ENCODE peak calls at places on chromosomes 7 and 10, in six cellular contexts. F is ovary; C is spleen; N is iPS DF 6.9; Q is effector memory CD4-positive, alpha-beta T cell; K is aorta. V is an unnamed sample. For H3K4me1, the result is how much of the 10 kb centered on the place peaks cover.

GRCh38 chr10:69936091-69936490 is 116.6 kb upstream of the MACROH2A2 start:
- DNase-seq in F (no peak), C (no peak), N (no peak), Q (no peak), K (no peak), V (no peak)

GRCh38 chr7:88452648-88453047 is 146.0 kb upstream of the STEAP4 start:
- DNase-seq in F (no peak), C (no peak), N (no peak), Q (no peak), K (no peak), V (no peak)

GRCh38 chr7:47962262-47962661 is 14.0 kb upstream of the PKD1L1 start:
- DNase-seq in F (no peak), C (no peak), N (no peak), Q (no peak), K (no peak), V (no peak)

GRCh38 chr10:11304906-11305585 is 287.4 kb downstream of the CELF2 start:
- DNase-seq in F (no peak), C (no peak), N (no peak), Q (no peak), K (peak), V (no peak)

GRCh38 chr10:116740971-116741370 is 1.4 kb downstream of the HSPA12A start:
- DNase-seq in F (no peak), C (no peak), N (no peak), Q (no peak), K (no peak), V (no peak)

GRCh38 chr7:47501406-47501805 is 80.5 kb downstream of the TNS3 start:
- DNase-seq in F (peak), C (no peak), N (no peak), Q (no peak), K (peak), V (peak)

GRCh38 chr7:36790280-36790679 is 66.0 kb upstream of the AOAH start:
- DNase-seq in F (no peak), C (no peak), N (no peak), Q (no peak), K (no peak), V (no peak)

GRCh38 chr10:61692447-61692846 is 29.7 kb downstream of the CABCOCO1 start:
- DNase-seq in F (no peak), C (no peak), N (no peak), Q (no peak), K (no peak), V (no peak)

GRCh38 chr10:31599626-31600504 is 280.8 kb downstream of the ZEB1 start:
- DNase-seq in F (no peak), C (no peak), N (no peak), Q (no peak), K (no peak), V (no peak)

GRCh38 chr10:23914641-23915040 is 294.3 kb upstream of the KIAA1217 start:
- DNase-seq in F (no peak), C (no peak), N (no peak), Q (no peak), K (no peak), V (no peak)

GRCh38 chr7:120272896-120273475 is at the start of gene KCND2:
- DNase-seq in F (peak), C (no peak), N (no peak), Q (no peak), K (peak), V (peak)

GRCh38 chr7:31340603-31341002 is at the start of gene NEUROD6:
- DNase-seq in F (no peak), C (no peak), N (no peak), Q (no peak), K (no peak), V (no peak)

GRCh38 chr10:23171232-23171876 is 20.8 kb upstream of the PTF1A start:
- DNase-seq in F (no peak), C (no peak), N (no peak), Q (no peak), K (no peak), V (no peak)

GRCh38 chr10:6576326-6576725 is 3.8 kb downstream of the PRKCQ start:
- DNase-seq in F (no peak), C (no peak), N (no peak), Q (no peak), K (no peak), V (no peak)

GRCh38 chr7:13044309-13044708 is 356.9 kb downstream of the ARL4A start:
- DNase-seq in F (no peak), C (no peak), N (no peak), Q (no peak), K (no peak), V (no peak)

GRCh38 chr7:70460562-70460961 is 671.4 kb upstream of the GALNT17 start:
- DNase-seq in F (no peak), C (no peak), N (no peak), Q (no peak), K (no peak), V (no peak)

GRCh38 chr10:22317771-22318565 is 1.8 kb downstream of the COMMD3 start:
- DNase-seq in F (no peak), C (no peak), N (no peak), Q (no peak), K (no peak), V (no peak)

GRCh38 chr10:43261578-43261965 is 5.3 kb downstream of the RASGEF1A start:
- DNase-seq in F (no peak), C (peak), N (no peak), Q (no peak), K (peak), V (no peak)

GRCh38 chr7:130943336-130943901 is 209.4 kb upstream of the KLF14 start:
- DNase-seq in F (no peak), C (no peak), N (no peak), Q (no peak), K (no peak), V (no peak)

GRCh38 chr7:90736968-90737939 is 141.1 kb downstream of the CDK14 start:
- DNase-seq in F (no peak), C (no peak), N (no peak), Q (no peak), K (no peak), V (no peak)

GRCh38 chr10:22648547-22648961 is 65.8 kb downstream of the PIP4K2A start:
- DNase-seq in F (no peak), C (no peak), N (no peak), Q (no peak), K (no peak), V (no peak)

GRCh38 chr10:79072994-79073654 is 4.4 kb downstream of the ZMIZ1 start:
- DNase-seq in F (no peak), C (no peak), N (no peak), Q (no peak), K (no peak), V (peak)

GRCh38 chr7:28338041-28338440 is 74.3 kb upstream of the CREB5 start:
- DNase-seq in F (no peak), C (no peak), N (no peak), Q (no peak), K (no peak), V (no peak)

GRCh38 chr7:139660317-139661042 is 117.3 kb downstream of the HIPK2 start:
- DNase-seq in F (no peak), C (no peak), N (no peak), Q (no peak), K (no peak), V (no peak)

GRCh38 chr7:69269756-69270155 is 328.5 kb upstream of the AUTS2 start:
- DNase-seq in F (no peak), C (no peak), N (no peak), Q (no peak), K (no peak), V (no peak)

GRCh38 chr7:108003591-108003935 is 602 bp upstream of the LAMB1 start:
- DNase-seq in F (no peak), C (no peak), N (no peak), Q (no peak), K (no peak), V (no peak)

GRCh38 chr10:78867555-78867939 is 201.2 kb upstream of the ZMIZ1 start:
- DNase-seq in F (no peak), C (no peak), N (no peak), Q (no peak), K (no peak), V (no peak)

GRCh38 chr10:124545346-124545745 is 83.7 kb downstream of the LHPP start:
- DNase-seq in F (no peak), C (no peak), N (no peak), Q (no peak), K (no peak), V (no peak)

GRCh38 chr7:29113384-29114102 is 32.8 kb downstream of the CPVL start:
- DNase-seq in F (no peak), C (no peak), N (peak), Q (no peak), K (no peak), V (no peak)

GRCh38 chr7:158257001-158257400 is 330.6 kb downstream of the PTPRN2 start:
- DNase-seq in F (no peak), C (peak), N (no peak), Q (no peak), K (peak), V (no peak)

GRCh38 chr10:114552050-114552449 is 106.0 kb downstream of the ABLIM1 start:
- DNase-seq in F (no peak), C (no peak), N (no peak), Q (no peak), K (no peak), V (no peak)

GRCh38 chr10:114547466-114547865 is 110.6 kb downstream of the ABLIM1 start:
- DNase-seq in F (no peak), C (peak), N (no peak), Q (no peak), K (no peak), V (peak)

GRCh38 chr10:114548662-114549061 is 109.4 kb downstream of the ABLIM1 start:
- DNase-seq in F (peak), C (no peak), N (peak), Q (no peak), K (no peak), V (no peak)

GRCh38 chr10:114550756-114551290 is 107.3 kb downstream of the ABLIM1 start:
- DNase-seq in F (no peak), C (no peak), N (no peak), Q (no peak), K (no peak), V (no peak)

DNA sequence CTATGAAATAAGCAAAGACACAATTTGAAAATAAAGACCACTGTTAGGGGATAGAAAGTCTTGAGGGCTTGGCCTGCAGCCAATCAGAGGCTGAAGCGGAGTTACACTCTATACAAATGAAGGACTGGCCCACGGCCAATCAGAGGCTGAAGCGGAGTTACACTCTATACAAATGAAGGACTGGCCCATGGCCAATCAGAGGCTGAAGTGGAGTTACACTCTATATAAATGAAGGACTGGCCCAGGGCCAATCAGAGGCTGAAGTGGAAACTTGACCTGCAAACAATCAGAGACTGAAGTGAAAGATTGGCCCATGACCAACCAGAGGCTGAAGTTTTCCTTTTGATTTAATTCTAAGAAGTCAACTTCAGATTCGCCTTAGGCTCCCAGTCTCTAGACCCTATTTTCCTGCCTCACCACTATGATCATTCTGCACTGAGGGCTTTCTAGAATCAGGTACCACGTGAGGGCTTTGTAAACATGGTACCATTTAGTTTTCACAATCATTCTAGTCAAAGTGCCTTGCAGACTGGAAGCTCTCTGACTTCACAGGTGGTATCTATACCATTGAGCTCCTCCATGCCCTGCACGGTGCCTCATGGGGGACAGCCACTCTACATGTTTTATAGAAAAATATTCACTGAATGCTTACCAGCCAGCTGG is 106.6 kb downstream of the ABLIM1 start:
- DNase-seq in F (peak), C (no peak), N (no peak), Q (no peak), K (no peak), V (peak)
- H3K27ac ChIP-seq in F (no peak), C (no peak), N (no peak), Q (no peak), K (no peak), V (peak)

DNA sequence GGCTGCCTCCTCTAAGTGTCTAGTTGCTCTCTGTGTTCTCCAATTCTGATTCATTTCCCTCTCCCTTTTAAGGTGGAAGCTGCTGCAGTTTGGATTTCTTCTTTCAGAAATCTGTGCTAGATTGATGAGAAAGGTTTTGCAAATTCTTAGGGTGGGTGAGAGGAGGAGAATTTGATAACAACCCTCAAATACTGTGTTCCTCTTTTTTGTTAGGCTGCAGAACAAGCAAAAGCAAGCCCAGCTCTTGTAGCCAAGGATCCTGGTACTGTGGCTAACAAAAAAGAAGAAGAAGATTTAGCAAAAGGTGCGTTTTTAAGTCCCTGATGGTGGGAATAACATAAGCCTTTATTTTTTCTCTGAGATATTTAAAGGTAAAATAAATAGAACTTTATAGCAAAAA is 49.1 kb downstream of the STAM start:
- DNase-seq in F (no peak), C (no peak), N (no peak), Q (no peak), K (no peak), V (no peak)
- H3K4me3 ChIP-seq in F (no peak), C (no peak), N (no peak), Q (no peak), K (no peak), V (no peak)

DNA sequence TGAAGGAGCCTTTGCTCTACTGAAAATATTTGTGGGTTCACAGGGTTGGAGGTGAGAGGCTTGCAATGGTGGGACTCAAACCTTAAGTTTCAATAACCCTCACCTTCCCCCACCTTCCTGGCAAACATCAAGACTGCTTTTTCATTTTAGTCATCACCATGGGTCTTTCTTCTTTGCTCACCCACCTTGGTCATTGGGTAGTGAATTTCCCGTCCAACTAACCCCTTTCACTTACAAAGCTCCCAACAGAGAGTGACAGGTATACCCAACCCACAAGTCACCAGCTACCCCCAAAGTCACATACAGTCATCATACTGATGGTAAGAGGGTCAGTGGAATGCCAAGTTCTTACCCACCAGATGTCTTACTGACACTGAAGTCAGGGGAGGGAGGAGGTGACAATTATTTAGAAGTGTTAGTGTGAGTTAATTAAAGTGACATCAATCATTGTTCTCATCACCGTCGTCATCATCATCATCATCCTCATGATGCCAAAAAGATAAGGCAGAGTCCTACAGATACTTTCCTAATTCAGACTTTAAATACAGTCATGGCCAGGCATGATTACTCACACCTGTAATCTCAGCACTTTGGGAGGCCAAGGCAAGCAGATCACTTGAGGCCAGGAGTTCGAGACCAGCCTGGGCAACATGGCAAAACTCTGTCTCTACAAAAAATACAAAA is 49.0 kb downstream of the PIK3AP1 start:
- DNase-seq in F (no peak), C (no peak), N (no peak), Q (no peak), K (no peak), V (no peak)
- H3K4me1 ChIP-seq in F (under half), C (half or more), N (under half), Q (under half), K (under half), V (under half)

GRCh38 chr10:14519785-14520184 is 189.1 kb upstream of the FRMD4A start:
- DNase-seq in F (no peak), C (no peak), N (no peak), Q (no peak), K (no peak), V (no peak)

GRCh38 chr10:14523286-14523685 is 192.6 kb upstream of the FRMD4A start:
- DNase-seq in F (no peak), C (no peak), N (no peak), Q (no peak), K (no peak), V (no peak)

GRCh38 chr10:14513061-14513460 is 182.3 kb upstream of the FRMD4A start:
- DNase-seq in F (no peak), C (no peak), N (no peak), Q (no peak), K (no peak), V (no peak)

GRCh38 chr10:14518141-14518540 is 187.4 kb upstream of the FRMD4A start:
- DNase-seq in F (no peak), C (no peak), N (no peak), Q (no peak), K (no peak), V (no peak)
- H3K27ac ChIP-seq in F (no peak), C (no peak), N (no peak), Q (no peak), K (no peak), V (no peak)

GRCh38 chr7:15084368-15084767 is 181.8 kb upstream of the DGKB start:
- DNase-seq in F (no peak), C (no peak), N (no peak), Q (no peak), K (no peak), V (no peak)
- H3K4me3 ChIP-seq in F (no peak), C (no peak), N (no peak), Q (no peak), K (no peak), V (no peak)

DNA sequence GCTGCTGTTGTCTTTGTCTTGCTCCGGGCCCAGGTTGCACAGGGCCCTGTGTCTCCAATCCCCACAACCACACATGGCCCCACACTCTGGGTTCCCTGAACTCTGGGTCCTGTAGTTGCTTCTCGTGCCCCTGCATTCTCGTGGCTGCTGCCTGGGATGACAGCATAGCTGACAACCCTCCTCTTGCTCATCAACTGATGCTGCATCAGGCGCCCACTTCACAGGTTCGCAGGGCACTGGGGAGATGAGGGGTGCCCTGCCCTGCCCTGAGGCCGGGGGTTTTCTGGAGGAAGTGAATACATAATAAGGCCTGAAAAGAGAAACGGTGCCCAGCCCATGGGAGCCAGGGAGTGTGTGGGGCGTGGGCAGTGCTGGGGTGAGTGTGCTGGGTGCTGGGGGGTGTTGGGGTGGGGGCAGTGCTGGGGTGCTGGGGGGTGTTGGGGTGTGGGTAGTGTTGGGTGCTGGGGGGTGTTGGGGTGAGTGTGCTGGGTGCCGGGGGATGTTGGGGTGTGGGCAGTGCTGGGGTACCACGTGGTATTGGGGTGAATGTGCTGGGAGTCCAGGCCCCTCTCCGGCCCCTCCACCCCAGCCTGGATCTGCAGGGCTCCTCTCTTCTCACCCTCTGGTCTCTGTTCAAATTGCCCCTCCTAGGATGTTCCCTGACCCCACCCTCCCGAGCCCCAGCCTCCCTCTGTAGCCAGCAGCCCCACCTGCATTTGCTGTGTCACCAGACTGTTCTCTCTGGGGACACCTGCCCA is 2.0 kb upstream of the MTG1 start:
- DNase-seq in F (no peak), C (no peak), N (no peak), Q (no peak), K (peak), V (no peak)
- H3K4me1 ChIP-seq in F (under half), C (under half), N (under half), Q (under half), K (under half), V (under half)

DNA sequence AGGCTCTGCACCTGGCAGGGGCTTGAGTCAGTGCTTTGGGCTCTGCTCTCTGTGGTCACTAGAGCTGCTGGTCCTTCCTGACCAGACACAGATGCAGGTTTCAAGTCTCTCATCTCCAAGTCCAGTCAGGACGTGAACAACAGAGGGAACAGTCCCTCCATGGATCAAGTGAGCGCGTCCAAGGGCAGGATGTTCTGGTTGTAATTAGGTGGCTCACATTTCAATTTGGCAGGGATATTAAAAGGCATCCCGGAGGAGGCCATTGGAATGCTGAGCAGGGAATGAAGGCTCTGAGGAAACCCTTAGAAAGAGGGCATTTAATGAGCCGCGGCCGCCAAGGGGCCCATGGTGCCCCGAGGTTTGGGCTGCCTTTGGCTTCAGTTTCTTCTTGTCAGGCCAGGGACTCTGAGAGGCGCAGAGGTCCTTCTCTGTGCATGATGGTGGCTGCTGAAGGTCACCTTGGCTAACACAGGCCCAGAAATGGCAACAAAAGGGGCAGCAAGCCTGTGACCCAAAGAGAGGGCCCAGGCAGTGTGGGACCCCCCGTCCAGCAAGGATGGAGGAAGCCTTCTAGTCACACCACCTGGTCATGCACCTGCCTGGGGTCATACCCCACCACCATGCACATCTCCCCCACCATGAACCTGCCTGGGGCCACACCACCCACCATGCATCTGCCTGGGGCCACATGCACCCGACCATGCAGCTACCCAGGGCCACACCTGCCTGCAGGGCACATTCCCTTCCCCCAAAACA is 30.7 kb upstream of the INPP5A start:
- DNase-seq in F (peak), C (peak), N (no peak), Q (no peak), K (no peak), V (no peak)
- H3K27ac ChIP-seq in F (no peak), C (peak), N (no peak), Q (no peak), K (no peak), V (peak)